ENCODE peak calls at places on chromosomes 13 and 19, in four cellular contexts. One of them, this sample, is unnamed.

GRCh38 chr19:46068345-46069258 is 27.8 kb upstream of the IGFL4 start:
- DNase-seq in activated T-cell treated with anti-CD3 and anti-CD28 coated beads for 48 hours: no peak
- DNase-seq in NCI-H774: no peak
- DNase-seq in A549: peak
- DNase-seq in this sample: peak

GRCh38 chr19:2631213-2631821 is 71.2 kb downstream of the GNG7 start:
- DNase-seq in A549: no peak
- DNase-seq in activated T-cell treated with anti-CD3 and anti-CD28 coated beads for 48 hours: no peak
- DNase-seq in NCI-H774: no peak
- DNase-seq in this sample: no peak

GRCh38 chr13:30074955-30075614 is 224.7 kb upstream of the UBL3 start:
- DNase-seq in A549: no peak
- DNase-seq in NCI-H774: no peak
- DNase-seq in activated T-cell treated with anti-CD3 and anti-CD28 coated beads for 48 hours: no peak
- DNase-seq in this sample: no peak

GRCh38 chr13:105518086-105518485 is 1017.4 kb downstream of the EFNB2 start:
- DNase-seq in activated T-cell treated with anti-CD3 and anti-CD28 coated beads for 48 hours: no peak
- DNase-seq in NCI-H774: no peak
- DNase-seq in A549: no peak
- DNase-seq in this sample: no peak

GRCh38 chr13:64810701-64811258 is 2419.4 kb downstream of the PCDH9 start:
- DNase-seq in A549: peak
- DNase-seq in activated T-cell treated with anti-CD3 and anti-CD28 coated beads for 48 hours: no peak
- DNase-seq in NCI-H774: no peak
- DNase-seq in this sample: peak

GRCh38 chr19:47780215-47780551 is 1.7 kb downstream of the SELENOW start:
- DNase-seq in NCI-H774: no peak
- DNase-seq in activated T-cell treated with anti-CD3 and anti-CD28 coated beads for 48 hours: no peak
- DNase-seq in A549: no peak
- DNase-seq in this sample: no peak

GRCh38 chr13:107374038-107374437 is 806.1 kb upstream of the ARGLU1 start:
- DNase-seq in A549: no peak
- DNase-seq in NCI-H774: no peak
- DNase-seq in activated T-cell treated with anti-CD3 and anti-CD28 coated beads for 48 hours: no peak
- DNase-seq in this sample: no peak

GRCh38 chr19:14054721-14055120 is 7.2 kb downstream of the PALM3 start:
- DNase-seq in A549: no peak
- DNase-seq in activated T-cell treated with anti-CD3 and anti-CD28 coated beads for 48 hours: no peak
- DNase-seq in NCI-H774: no peak
- DNase-seq in this sample: no peak

GRCh38 chr19:48194041-48194871 is 23.8 kb downstream of the ZSWIM9 start:
- DNase-seq in activated T-cell treated with anti-CD3 and anti-CD28 coated beads for 48 hours: no peak
- DNase-seq in A549: no peak
- DNase-seq in NCI-H774: no peak
- DNase-seq in this sample: no peak

GRCh38 chr13:78998736-78999135 is 339.8 kb upstream of the OBI1 start:
- DNase-seq in NCI-H774: no peak
- DNase-seq in activated T-cell treated with anti-CD3 and anti-CD28 coated beads for 48 hours: no peak
- DNase-seq in A549: no peak
- DNase-seq in this sample: no peak

GRCh38 chr19:45368737-45369340 is 1.5 kb downstream of the ERCC2 start:
- DNase-seq in activated T-cell treated with anti-CD3 and anti-CD28 coated beads for 48 hours: no peak
- DNase-seq in NCI-H774: no peak
- DNase-seq in A549: no peak
- DNase-seq in this sample: no peak

GRCh38 chr19:18433735-18434398 is 4.1 kb downstream of the ISYNA1 start:
- DNase-seq in A549: no peak
- DNase-seq in activated T-cell treated with anti-CD3 and anti-CD28 coated beads for 48 hours: no peak
- DNase-seq in NCI-H774: no peak
- DNase-seq in this sample: no peak

GRCh38 chr13:112442483-112443090 is 66.4 kb downstream of the SPACA7 start:
- DNase-seq in activated T-cell treated with anti-CD3 and anti-CD28 coated beads for 48 hours: no peak
- DNase-seq in NCI-H774: no peak
- DNase-seq in A549: no peak
- DNase-seq in this sample: peak

GRCh38 chr13:110436276-110436675 is 125.2 kb downstream of the RAB20 start:
- DNase-seq in NCI-H774: no peak
- DNase-seq in activated T-cell treated with anti-CD3 and anti-CD28 coated beads for 48 hours: no peak
- DNase-seq in A549: no peak
- DNase-seq in this sample: no peak

GRCh38 chr13:66534561-66534960 is 695.6 kb downstream of the PCDH9 start:
- DNase-seq in A549: no peak
- DNase-seq in NCI-H774: no peak
- DNase-seq in activated T-cell treated with anti-CD3 and anti-CD28 coated beads for 48 hours: no peak
- DNase-seq in this sample: peak

GRCh38 chr19:13839938-13840750 is 36.8 kb upstream of the NANOS3 start:
- DNase-seq in A549: peak
- DNase-seq in activated T-cell treated with anti-CD3 and anti-CD28 coated beads for 48 hours: no peak
- DNase-seq in NCI-H774: no peak
- DNase-seq in this sample: peak

GRCh38 chr13:97122381-97122996 is 99.6 kb upstream of the MBNL2 start:
- DNase-seq in activated T-cell treated with anti-CD3 and anti-CD28 coated beads for 48 hours: no peak
- DNase-seq in A549: peak
- DNase-seq in NCI-H774: no peak
- DNase-seq in this sample: peak

GRCh38 chr19:35247526-35248309 is 1.1 kb upstream of the LSR start:
- DNase-seq in NCI-H774: peak
- DNase-seq in A549: peak
- DNase-seq in activated T-cell treated with anti-CD3 and anti-CD28 coated beads for 48 hours: peak
- DNase-seq in this sample: peak

GRCh38 chr13:111630411-111630810 is 310.0 kb downstream of the TEX29 start:
- DNase-seq in activated T-cell treated with anti-CD3 and anti-CD28 coated beads for 48 hours: no peak
- DNase-seq in A549: no peak
- DNase-seq in NCI-H774: peak
- DNase-seq in this sample: no peak

GRCh38 chr13:66926851-66927524 is 303.1 kb downstream of the PCDH9 start:
- DNase-seq in A549: peak
- DNase-seq in activated T-cell treated with anti-CD3 and anti-CD28 coated beads for 48 hours: no peak
- DNase-seq in NCI-H774: no peak
- DNase-seq in this sample: peak

GRCh38 chr13:100128838-100129237 is 39.9 kb downstream of the PCCA start:
- DNase-seq in activated T-cell treated with anti-CD3 and anti-CD28 coated beads for 48 hours: no peak
- DNase-seq in A549: no peak
- DNase-seq in NCI-H774: no peak
- DNase-seq in this sample: no peak

This sample was measured in bronchial epithelial cell.